ENCODE peak calls at places on chromosome 5, in six cellular contexts. One of them, this sample, is unnamed.
A peak's percentile ranks its signal among the peaks of the same experiment; 100 is the strongest.

GRCh38 chr5:74030821-74031220 is 404.8 kb downstream of the ARHGEF28 start:
- DNase-seq in GM23338: no peak
- DNase-seq in PC-9: no peak
- DNase-seq in HCT116: no peak
- DNase-seq in GM23248: no peak
- DNase-seq in SK-N-SH: no peak
- DNase-seq in this sample: no peak

GRCh38 chr5:76818844-76819831 is at the start of gene F2RL1:
- DNase-seq in GM23338: peak; percentile 98
- DNase-seq in PC-9: peak; percentile 94
- DNase-seq in HCT116: peak; percentile 90
- DNase-seq in GM23248: peak; percentile 85
- DNase-seq in SK-N-SH: peak; percentile 83
- DNase-seq in this sample: peak; percentile 93

GRCh38 chr5:155129513-155129880 is 115.9 kb downstream of the KIF4B start:
- DNase-seq in GM23338: no peak
- DNase-seq in PC-9: no peak
- DNase-seq in HCT116: no peak
- DNase-seq in GM23248: no peak
- DNase-seq in SK-N-SH: no peak
- DNase-seq in this sample: peak; percentile 1

GRCh38 chr5:103305829-103306228 is 47.3 kb downstream of the MACIR start:
- DNase-seq in GM23338: no peak
- DNase-seq in PC-9: no peak
- DNase-seq in HCT116: peak; percentile 15
- DNase-seq in GM23248: no peak
- DNase-seq in SK-N-SH: no peak
- DNase-seq in this sample: peak; percentile 23

GRCh38 chr5:95863383-95863757 is 40.8 kb upstream of the GLRX start:
- DNase-seq in GM23338: no peak
- DNase-seq in PC-9: no peak
- DNase-seq in HCT116: no peak
- DNase-seq in GM23248: peak; percentile 80
- DNase-seq in SK-N-SH: no peak
- DNase-seq in this sample: no peak

GRCh38 chr5:33482335-33482734 is 41.6 kb downstream of the TARS1 start:
- DNase-seq in GM23338: peak; percentile 60
- DNase-seq in PC-9: no peak
- DNase-seq in HCT116: no peak
- DNase-seq in GM23248: no peak
- DNase-seq in SK-N-SH: no peak
- DNase-seq in this sample: no peak

GRCh38 chr5:149271717-149272558 is at the start of gene AFAP1L1:
- DNase-seq in GM23338: peak; percentile 74
- DNase-seq in PC-9: peak; percentile 53
- DNase-seq in HCT116: peak; percentile 23
- DNase-seq in GM23248: peak; percentile 77
- DNase-seq in SK-N-SH: peak; percentile 89
- DNase-seq in this sample: peak; percentile 80

GRCh38 chr5:28850320-28850921 is 1812.0 kb upstream of the CDH9 start:
- DNase-seq in GM23338: no peak
- DNase-seq in PC-9: no peak
- DNase-seq in HCT116: no peak
- DNase-seq in GM23248: no peak
- DNase-seq in SK-N-SH: no peak
- DNase-seq in this sample: no peak

GRCh38 chr5:6408260-6408596 is 29.9 kb upstream of the MED10 start:
- DNase-seq in GM23338: no peak
- DNase-seq in PC-9: no peak
- DNase-seq in HCT116: no peak
- DNase-seq in GM23248: no peak
- DNase-seq in SK-N-SH: no peak
- DNase-seq in this sample: no peak

GRCh38 chr5:103891151-103891550 is 328.6 kb upstream of the NUDT12 start:
- DNase-seq in GM23338: no peak
- DNase-seq in PC-9: no peak
- DNase-seq in HCT116: no peak
- DNase-seq in GM23248: no peak
- DNase-seq in SK-N-SH: no peak
- DNase-seq in this sample: peak; percentile 12

GRCh38 chr5:14036947-14037346 is 92.5 kb upstream of the DNAH5 start:
- DNase-seq in GM23338: peak; percentile 44
- DNase-seq in PC-9: no peak
- DNase-seq in HCT116: no peak
- DNase-seq in GM23248: peak; percentile 53
- DNase-seq in SK-N-SH: no peak
- DNase-seq in this sample: no peak

GRCh38 chr5:35146386-35146785 is 83.9 kb downstream of the PRLR start:
- DNase-seq in GM23338: no peak
- DNase-seq in PC-9: no peak
- DNase-seq in HCT116: no peak
- DNase-seq in GM23248: peak; percentile 40
- DNase-seq in SK-N-SH: no peak
- DNase-seq in this sample: peak; percentile 17

GRCh38 chr5:12920527-12920926 is 1016.3 kb upstream of the CTNND2 start:
- DNase-seq in GM23338: no peak
- DNase-seq in PC-9: no peak
- DNase-seq in HCT116: no peak
- DNase-seq in GM23248: no peak
- DNase-seq in SK-N-SH: no peak
- DNase-seq in this sample: peak; percentile 55

GRCh38 chr5:7754997-7755596 is 95.8 kb downstream of the CFAP90 start:
- DNase-seq in GM23338: peak; percentile 84
- DNase-seq in PC-9: peak; percentile 75
- DNase-seq in HCT116: peak; percentile 41
- DNase-seq in GM23248: peak; percentile 55
- DNase-seq in SK-N-SH: peak; percentile 66
- DNase-seq in this sample: peak; percentile 78

GRCh38 chr5:130520211-130520610 is 615.9 kb downstream of the CHSY3 start:
- DNase-seq in GM23338: peak; percentile 28
- DNase-seq in PC-9: peak; percentile 8
- DNase-seq in HCT116: no peak
- DNase-seq in GM23248: no peak
- DNase-seq in SK-N-SH: no peak
- DNase-seq in this sample: peak; percentile 66

DNA sequence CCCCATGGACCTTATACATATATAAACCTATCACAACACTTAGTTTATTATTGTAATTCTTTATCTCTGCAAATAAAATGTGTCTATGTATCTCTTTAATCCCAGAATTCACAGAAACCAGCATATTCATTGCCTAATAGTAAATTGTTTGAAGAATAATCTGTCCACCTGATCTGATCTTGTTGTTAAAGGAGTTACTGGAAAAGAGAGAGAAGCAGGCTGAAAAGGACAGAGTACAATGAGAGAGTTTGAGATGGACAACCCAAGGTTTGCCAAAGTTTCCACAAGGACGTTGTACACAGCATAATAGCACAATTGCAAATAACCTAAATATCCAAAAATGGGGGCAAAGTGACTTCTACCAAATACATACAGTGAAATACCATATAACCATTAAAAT is 23.8 kb downstream of the PLPP1 start:
- DNase-seq in GM23338: no peak
- DNase-seq in PC-9: no peak
- DNase-seq in HCT116: no peak
- DNase-seq in GM23248: no peak
- DNase-seq in SK-N-SH: no peak
- DNase-seq in this sample: no peak
- H2AFZ ChIP-seq in GM23338: no peak overlapping the region
- H2AFZ ChIP-seq in PC-9: no peak overlapping the region
- H2AFZ ChIP-seq in HCT116: no peak overlapping the region
- H2AFZ ChIP-seq in GM23248: no peak overlapping the region
- H2AFZ ChIP-seq in SK-N-SH: no peak overlapping the region
- H2AFZ ChIP-seq in this sample: no peak overlapping the region

DNA sequence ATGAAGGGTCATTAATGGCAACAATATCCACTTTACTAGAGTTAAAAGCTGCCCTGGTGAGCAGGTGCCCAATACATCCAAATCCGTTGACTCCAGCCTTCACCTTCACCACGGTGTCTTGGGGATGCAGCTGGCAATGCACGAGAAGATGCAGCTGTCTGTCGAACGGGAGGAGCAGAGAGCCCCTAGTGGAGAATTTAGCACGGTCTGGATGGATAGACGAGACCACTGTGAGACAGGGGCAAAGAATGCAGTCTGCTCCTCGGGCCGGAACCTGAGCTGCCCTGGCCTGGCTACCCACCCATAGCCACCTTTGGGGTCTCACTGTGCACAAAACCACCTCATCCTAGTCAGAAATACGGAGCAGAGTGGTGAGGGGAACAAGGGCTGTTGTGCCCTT is 35.1 kb downstream of the ADRA1B start:
- DNase-seq in GM23338: peak; percentile 79
- DNase-seq in PC-9: no peak
- DNase-seq in HCT116: peak; percentile 22
- DNase-seq in GM23248: no peak
- DNase-seq in SK-N-SH: peak; percentile 36
- DNase-seq in this sample: no peak
- H3K9me2 ChIP-seq in GM23338: peaks cover 4% of the 10 kb centered on the region
- H3K9me2 ChIP-seq in PC-9: no peaks in the 10 kb centered on the region
- H3K9me2 ChIP-seq in HCT116: no peaks in the 10 kb centered on the region
- H3K9me2 ChIP-seq in GM23248: no peaks in the 10 kb centered on the region
- H3K9me2 ChIP-seq in SK-N-SH: no peaks in the 10 kb centered on the region
- H3K9me2 ChIP-seq in this sample: no peaks in the 10 kb centered on the region

DNA sequence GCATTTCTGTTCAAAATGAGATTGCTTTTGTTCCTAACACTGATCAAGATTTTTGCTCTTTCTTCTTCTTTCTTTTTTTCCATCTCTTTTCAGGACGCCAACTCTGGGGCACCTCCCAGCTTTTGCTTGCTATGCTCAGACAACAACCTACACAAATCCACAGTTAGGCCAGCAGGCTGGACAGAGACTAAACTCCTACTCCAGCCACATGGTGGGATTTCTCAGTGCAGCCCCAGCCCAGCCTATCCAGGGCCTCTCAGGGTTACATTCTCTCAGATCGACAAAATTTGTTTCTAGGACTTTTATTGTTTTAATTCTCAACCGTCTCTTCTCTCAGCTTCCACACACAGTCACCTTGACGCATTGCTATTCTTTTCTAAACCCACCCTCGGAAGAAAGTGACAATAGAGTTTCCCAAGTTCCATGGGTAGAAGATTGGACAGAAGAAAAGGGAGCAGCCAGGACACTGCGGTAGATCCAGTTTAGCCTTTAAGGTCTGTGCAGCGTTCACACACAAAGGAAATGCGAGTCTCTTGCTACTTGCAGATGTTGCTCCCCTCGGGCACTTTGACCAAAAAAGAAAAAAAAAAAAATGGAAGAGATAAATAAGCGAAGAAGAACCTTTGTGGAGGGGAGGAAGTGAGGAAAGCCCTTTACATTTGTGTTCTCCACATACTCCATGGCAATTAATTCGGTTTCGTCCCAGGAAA is 588.6 kb upstream of the GRAMD2B start:
- DNase-seq in GM23338: peak; percentile 18
- DNase-seq in PC-9: no peak
- DNase-seq in HCT116: no peak
- DNase-seq in GM23248: no peak
- DNase-seq in SK-N-SH: no peak
- DNase-seq in this sample: no peak
- H2AFZ ChIP-seq in GM23338: peak overlapping the region; percentile 77
- H2AFZ ChIP-seq in PC-9: no peak overlapping the region
- H2AFZ ChIP-seq in HCT116: no peak overlapping the region
- H2AFZ ChIP-seq in GM23248: no peak overlapping the region
- H2AFZ ChIP-seq in SK-N-SH: no peak overlapping the region
- H2AFZ ChIP-seq in this sample: no peak overlapping the region

DNA sequence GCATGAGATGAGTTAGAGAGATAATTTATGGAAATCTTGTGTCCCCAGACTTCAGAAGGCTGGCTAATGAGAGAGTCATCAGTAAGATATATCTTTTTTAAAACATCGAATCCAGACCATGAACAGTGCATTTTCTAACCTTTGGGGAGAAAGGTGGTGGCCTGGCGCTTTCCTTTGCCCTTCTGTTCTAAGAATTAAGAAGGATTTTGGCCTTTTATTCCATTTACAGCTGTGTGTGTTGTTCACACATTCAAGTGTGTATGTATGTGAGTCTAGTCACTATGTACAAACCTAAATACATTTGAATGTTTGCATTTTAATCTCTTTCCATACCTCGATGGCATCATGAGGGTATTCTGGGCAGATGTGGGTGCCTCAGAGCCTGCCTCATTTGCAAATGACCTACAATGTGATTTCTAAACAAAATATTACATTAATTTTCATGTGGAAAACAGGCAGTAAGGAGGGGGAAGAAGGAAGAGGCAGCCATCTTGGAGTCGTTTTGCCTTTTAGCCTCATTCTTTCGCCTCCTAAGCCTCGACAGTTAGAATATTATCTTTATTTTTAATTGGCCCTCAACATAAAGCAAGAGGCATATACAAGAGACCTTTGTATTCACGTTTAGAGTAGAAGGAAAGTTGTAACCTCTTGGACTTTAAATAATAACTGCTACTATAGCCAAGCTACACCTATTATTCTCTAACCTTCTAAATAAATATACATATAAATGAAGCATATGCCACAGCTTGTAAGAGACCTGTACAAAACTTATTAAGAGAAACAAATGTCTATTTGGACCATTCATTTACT is 125.3 kb upstream of the TMEM161B start:
- DNase-seq in GM23338: no peak
- DNase-seq in PC-9: no peak
- DNase-seq in HCT116: no peak
- DNase-seq in GM23248: no peak
- DNase-seq in SK-N-SH: no peak
- DNase-seq in this sample: no peak
- H3K9me2 ChIP-seq in GM23338: no peaks in the 10 kb centered on the region
- H3K9me2 ChIP-seq in PC-9: no peaks in the 10 kb centered on the region
- H3K9me2 ChIP-seq in HCT116: no peaks in the 10 kb centered on the region
- H3K9me2 ChIP-seq in GM23248: no peaks in the 10 kb centered on the region
- H3K9me2 ChIP-seq in SK-N-SH: no peaks in the 10 kb centered on the region
- H3K9me2 ChIP-seq in this sample: no peaks in the 10 kb centered on the region

DNA sequence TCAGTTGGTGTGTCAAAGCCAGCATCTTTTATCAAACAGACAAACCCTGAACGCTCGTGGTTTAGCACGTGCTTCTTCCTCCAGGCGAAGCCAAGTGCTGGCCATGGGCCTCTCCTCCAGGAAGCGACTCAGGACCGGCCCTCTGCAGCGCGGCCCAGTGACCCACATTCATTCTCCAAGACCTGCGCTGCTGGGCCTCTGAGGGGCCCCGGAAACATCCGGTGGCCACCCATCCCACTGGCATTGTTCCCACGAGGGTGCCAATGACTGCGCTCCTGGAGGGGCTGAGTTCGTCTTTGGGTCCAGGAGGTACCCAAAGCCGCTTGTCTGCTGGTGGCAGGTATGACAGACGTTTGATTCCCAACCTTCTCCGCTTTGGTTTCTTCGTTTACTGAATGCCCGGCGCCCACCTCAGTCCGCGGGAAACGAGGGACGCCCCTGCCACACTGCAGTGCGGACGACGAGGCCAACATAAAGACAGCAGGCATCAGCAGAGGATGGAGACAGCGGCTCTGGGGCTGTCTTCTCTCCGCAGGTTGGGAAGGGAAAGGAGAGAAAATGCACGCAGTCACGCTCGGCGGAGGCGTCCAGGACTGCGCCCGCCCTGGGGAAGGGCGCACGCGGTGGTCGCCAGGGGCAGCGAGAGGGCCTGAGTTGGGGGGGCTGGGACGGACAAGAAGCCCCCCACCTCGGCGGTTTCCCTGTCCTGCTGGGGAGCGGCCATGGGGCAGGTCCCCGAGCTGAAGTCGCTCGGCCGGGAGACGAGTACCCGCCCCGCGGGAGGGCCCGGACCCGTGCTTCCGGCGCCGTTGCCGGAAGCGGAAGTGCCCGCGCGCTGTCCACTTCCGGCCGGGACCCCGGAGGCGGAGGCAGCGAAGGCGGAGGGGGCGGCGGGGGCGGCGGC is at the start of gene EXOC3:
- DNase-seq in GM23338: peak; percentile 80
- DNase-seq in PC-9: peak; percentile 92
- DNase-seq in HCT116: peak; percentile 34
- DNase-seq in GM23248: peak; percentile 89
- DNase-seq in SK-N-SH: peak; percentile 99
- DNase-seq in this sample: peak; percentile 76
- H2AFZ ChIP-seq in GM23338: peak within 1 kb of the TSS; percentile 89
- H2AFZ ChIP-seq in PC-9: peak within 1 kb of the TSS; percentile 100
- H2AFZ ChIP-seq in HCT116: no peak within 1 kb of the TSS
- H2AFZ ChIP-seq in GM23248: peak within 1 kb of the TSS; percentile 67
- H2AFZ ChIP-seq in SK-N-SH: peak within 1 kb of the TSS; percentile 78
- H2AFZ ChIP-seq in this sample: peak within 1 kb of the TSS; percentile 87